ENCODE peak calls at places on chromosomes 2 and 18, in ten cellular contexts. I is cardiac muscle cell; D is left ventricle myocardium inferior; A is transverse colon; J is breast epithelium; Q is vagina; G is A549; F is OCI-LY7; H is CD4-positive, alpha-beta T cell; M is hepatocyte. O is an unnamed sample.

GRCh38 chr2:142306126-142306525 is 175.3 kb upstream of the LRP1B start:
- DNase-seq in I (no peak), D (no peak), A (no peak), J (no peak), Q (no peak), G (no peak), F (no peak), H (no peak), M (no peak), O (no peak)

GRCh38 chr18:58908006-58908405 is 43.3 kb downstream of the ZNF532 start:
- DNase-seq in I (no peak), D (no peak), A (no peak), J (no peak), Q (no peak), G (no peak), F (no peak), H (no peak), M (no peak), O (no peak)

GRCh38 chr2:48601349-48601748 is 16.3 kb upstream of the GTF2A1L start:
- DNase-seq in I (peak), D (no peak), A (peak), J (no peak), Q (no peak), G (no peak), F (peak), H (no peak), M (peak), O (no peak)

GRCh38 chr18:75060185-75060584 is 148.8 kb downstream of the PTGR3 start:
- DNase-seq in I (no peak), D (no peak), A (no peak), J (no peak), Q (no peak), G (no peak), F (no peak), H (no peak), M (no peak), O (no peak)

GRCh38 chr18:13005289-13005688 is 14.1 kb downstream of the CEP192 start:
- DNase-seq in I (no peak), D (no peak), A (no peak), J (no peak), Q (no peak), G (no peak), F (no peak), H (no peak), M (no peak), O (no peak)

GRCh38 chr18:48319796-48320638 is 89.2 kb downstream of the ZBTB7C start:
- DNase-seq in I (no peak), D (no peak), A (peak), J (no peak), Q (no peak), G (no peak), F (no peak), H (no peak), M (peak), O (no peak)

GRCh38 chr2:161992526-161992925 is 81.5 kb downstream of the DPP4 start:
- DNase-seq in I (no peak), D (no peak), A (no peak), J (no peak), Q (no peak), G (no peak), F (no peak), H (peak), M (no peak), O (no peak)

GRCh38 chr2:119196301-119197124 is 27.1 kb upstream of the STEAP3 start:
- DNase-seq in I (no peak), D (no peak), A (no peak), J (no peak), Q (no peak), G (no peak), F (no peak), H (no peak), M (no peak), O (no peak)

DNA sequence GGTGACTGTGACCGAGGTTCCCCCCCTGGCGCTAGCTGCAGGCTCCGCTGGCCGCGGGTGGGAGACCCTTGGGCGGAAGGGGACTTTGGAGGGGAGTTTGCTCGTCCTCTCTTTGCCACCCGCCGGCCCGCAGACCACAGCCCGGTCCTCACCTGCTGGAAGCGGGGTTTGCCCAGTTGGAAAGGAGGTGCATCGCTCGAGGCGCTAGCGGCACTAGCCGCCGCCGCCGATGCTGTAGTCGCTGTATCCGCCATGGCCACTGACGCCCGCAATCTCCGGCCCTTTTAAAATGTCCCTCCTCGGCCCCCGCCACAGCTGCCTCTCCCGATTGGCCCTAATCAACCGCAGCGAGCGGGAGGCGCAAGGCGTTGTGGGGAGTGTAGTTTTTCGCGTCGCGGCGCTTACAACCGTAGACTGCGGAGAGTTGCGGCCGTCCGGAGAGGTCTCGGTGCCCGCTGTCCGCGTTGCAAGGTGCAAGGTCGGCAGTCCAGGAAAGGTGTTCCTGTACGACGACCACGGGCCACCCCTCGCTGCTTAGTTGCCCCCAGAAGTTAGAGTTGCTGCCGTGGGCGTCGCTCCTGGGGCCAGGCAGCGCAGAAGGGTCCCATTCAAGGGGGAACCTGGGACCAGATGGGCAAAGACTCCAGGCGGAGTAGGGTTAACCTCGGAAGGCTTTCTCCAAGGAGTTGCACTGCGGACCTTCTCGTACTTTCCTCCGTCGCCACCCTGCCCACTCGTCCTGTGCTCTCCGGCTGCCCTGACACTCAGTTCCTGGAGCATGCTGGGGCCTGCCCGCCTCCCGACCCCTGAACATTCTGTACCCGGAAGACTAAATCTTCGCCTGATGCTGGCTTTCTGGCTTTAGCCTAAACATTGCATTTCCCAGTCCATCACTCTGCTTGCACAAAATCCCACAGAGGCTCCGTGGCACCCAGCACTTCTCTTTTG is at the start of gene SFXN5:
- DNase-seq in I (peak), D (peak), A (peak), J (peak), Q (peak), G (peak), F (peak), H (peak), M (peak), O (peak)
- H3K27ac ChIP-seq in I (peak), D (peak), A (peak), J (peak), Q (peak), G (peak), F (peak), H (peak), M (peak), O (peak)

DNA sequence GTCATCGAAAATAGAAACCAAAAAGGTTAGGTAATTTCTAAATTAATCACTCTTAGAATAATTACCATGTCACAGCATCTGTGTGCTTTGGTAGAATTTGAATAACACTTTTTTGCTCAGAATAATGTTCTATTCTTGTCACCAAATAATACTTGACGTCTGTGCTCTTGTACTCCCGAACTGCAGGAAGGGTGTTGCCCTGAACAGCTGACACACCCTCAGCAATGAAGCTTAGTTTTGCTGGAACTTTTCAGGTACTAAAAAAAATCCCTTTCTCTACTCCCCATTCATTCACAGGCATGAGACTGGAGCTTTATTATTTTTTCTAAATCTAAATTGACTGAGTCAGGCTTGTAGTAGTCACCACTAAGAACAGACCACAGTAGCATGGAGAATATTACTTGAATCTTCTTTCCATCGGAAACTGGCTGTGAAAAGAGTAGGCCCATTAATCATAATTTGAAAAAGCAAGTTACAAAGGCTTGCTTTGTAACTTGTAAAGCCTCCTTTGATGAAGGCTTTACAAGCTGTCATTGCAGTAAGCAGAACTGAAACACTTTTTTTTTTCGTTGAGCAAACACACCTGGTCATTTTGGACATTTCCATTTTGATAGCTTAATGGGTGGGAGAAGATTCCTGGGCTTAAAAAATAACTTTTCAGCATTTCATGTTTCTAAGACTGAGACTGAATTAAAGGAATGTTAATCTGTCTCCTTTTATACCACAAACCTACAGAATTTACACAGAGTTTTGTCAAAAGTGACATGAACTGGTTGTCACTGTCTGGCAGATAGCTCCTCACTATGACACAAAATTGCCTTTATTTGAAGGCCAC is 70.3 kb upstream of the PELI1 start:
- DNase-seq in I (no peak), D (no peak), A (peak), J (no peak), Q (no peak), G (no peak), F (peak), H (peak), M (no peak), O (no peak)
- H3K27ac ChIP-seq in I (no peak), D (peak), A (peak), J (peak), Q (peak), G (no peak), F (peak), H (peak), M (peak), O (no peak)

DNA sequence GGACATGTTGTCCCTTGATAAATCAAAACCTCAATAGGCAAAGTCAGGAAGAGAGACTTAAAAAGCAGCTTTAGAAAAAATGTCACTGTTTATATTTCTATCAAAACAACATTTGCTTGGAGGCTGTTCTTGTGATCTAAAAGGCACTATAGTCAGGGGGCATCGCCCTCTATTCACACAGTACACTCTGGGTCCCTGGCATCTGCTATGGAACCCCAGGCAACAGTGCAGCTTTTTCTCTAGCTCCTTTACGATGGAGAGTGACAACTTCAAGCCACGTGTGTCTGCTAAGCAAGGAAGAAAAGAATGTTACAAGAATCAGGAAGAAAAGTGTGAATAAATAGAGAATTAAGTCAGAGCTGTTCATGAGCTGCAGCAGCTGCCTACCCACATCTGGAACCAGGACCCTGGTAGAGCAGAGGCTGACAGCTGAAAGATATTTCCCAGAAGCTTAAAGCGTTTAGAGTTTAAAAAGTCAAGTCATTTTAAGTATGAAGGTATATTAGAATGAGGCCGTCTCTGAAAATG is 11.2 kb downstream of the RND3 start:
- DNase-seq in I (no peak), D (no peak), A (no peak), J (no peak), Q (no peak), G (no peak), F (no peak), H (no peak), M (no peak), O (no peak)
- H3K27ac ChIP-seq in I (no peak), D (peak), A (peak), J (peak), Q (peak), G (peak), F (no peak), H (no peak), M (peak), O (peak)

GRCh38 chr2:53442783-53443182 is 324.8 kb upstream of the CHAC2 start:
- DNase-seq in I (peak), D (no peak), A (peak), J (no peak), Q (no peak), G (no peak), F (no peak), H (no peak), M (peak), O (no peak)

GRCh38 chr2:53450885-53451284 is 316.7 kb upstream of the CHAC2 start:
- DNase-seq in I (no peak), D (no peak), A (peak), J (no peak), Q (no peak), G (no peak), F (no peak), H (no peak), M (no peak), O (no peak)

GRCh38 chr2:53448591-53448990 is 319.0 kb upstream of the CHAC2 start:
- DNase-seq in I (no peak), D (no peak), A (no peak), J (no peak), Q (no peak), G (no peak), F (no peak), H (no peak), M (no peak), O (no peak)

DNA sequence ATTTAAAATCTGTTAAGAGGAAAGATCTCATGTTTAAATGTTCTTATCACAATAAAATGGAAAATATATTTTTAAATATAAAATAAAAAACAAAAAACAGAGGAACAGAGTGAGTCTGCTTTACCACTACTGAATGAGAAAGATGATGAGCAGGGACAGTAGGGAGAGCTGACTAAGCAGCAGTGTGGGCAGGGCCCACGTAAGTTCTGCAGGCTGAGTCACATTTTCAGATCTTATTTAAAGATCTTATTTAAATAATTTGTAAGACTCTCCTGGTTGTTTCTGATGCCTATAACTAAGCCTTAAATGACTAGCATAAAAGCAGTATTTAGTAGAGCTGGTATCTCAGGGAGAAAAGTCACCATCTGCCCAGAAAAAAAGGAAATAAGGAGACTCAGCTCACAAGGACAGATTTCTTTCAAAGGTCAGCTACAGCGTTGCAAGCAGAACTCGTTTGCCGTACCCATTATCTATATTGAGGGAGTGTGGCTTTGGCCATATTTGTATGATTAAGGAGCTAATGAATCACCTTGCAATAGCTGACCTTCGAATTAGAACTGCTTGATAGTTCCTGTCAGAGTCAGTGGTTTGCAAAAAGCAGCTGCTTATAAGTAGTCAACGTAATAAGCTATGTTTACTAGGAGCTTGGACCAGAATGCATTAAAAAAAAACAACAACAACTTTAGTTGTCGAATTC is 322.1 kb upstream of the CHAC2 start:
- DNase-seq in I (no peak), D (no peak), A (no peak), J (no peak), Q (no peak), G (no peak), F (no peak), H (no peak), M (peak), O (no peak)
- H3K27ac ChIP-seq in I (no peak), D (no peak), A (no peak), J (no peak), Q (no peak), G (no peak), F (no peak), H (no peak), M (no peak), O (no peak)

GRCh38 chr2:207157727-207158126 is 8.0 kb downstream of the KLF7 start:
- DNase-seq in I (no peak), D (no peak), A (no peak), J (no peak), Q (no peak), G (no peak), F (no peak), H (no peak), M (no peak), O (no peak)
- H3K27ac ChIP-seq in I (no peak), D (peak), A (peak), J (no peak), Q (peak), G (no peak), F (no peak), H (no peak), M (no peak), O (peak)

DNA sequence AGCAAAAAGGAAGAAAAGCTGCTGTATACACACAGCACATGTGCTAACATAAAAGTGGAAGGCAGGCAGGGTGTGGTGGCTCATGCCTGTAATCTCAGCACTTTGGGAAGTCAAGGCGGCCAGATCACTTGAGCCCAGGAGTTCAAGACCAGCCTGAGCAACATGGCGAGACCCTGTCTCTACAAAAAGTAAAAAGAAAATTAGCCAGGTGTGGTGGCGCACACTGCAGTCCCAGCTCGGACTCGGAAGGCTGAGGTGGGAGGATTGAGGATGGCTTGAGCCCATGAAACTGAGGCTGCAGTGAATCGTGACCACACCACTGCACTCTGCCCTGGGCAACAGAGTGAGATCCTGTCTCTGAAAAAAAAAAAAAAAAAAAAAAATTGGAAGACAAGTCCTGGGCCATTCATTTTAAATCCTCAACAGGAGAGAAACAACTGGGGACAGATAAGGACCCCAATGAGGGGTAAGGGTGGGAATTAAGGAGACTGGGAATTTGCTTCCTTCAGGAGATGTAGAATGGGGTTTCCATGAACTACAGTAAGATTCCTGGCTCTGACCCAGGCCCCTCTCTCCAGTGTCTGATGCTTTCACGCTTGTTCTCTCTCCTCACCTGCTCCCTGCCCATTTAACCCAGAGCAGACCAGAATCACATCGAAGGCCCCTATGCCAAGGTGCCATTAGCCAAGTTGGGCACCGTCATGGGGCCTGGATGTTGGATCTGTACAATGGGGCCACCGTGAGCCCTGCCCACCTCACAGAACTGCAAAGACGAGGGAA is 29.6 kb downstream of the TNS1 start:
- DNase-seq in I (no peak), D (no peak), A (no peak), J (no peak), Q (no peak), G (no peak), F (no peak), H (no peak), M (no peak), O (no peak)
- H3K27ac ChIP-seq in I (no peak), D (peak), A (peak), J (peak), Q (peak), G (no peak), F (no peak), H (no peak), M (no peak), O (peak)

DNA sequence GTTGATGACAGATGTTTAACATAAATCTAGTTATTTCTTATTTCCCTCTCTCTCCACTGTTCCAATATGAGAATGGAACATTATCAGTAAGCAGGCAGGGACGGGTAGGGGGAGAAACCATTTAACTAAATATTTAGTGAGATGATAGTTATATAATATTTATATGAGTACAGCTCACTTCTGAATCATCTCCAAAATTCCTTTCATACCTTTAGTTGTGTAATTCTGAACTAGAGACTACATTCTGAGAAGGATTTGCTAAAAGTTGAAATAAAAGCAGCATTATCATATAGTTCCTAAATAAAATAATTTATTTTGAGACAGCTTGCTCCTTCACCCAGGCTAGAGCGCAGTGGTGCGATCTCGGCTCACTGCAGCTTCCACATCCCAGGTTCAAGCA is 41.4 kb downstream of the B4GALT6 start:
- DNase-seq in I (no peak), D (no peak), A (no peak), J (no peak), Q (no peak), G (no peak), F (no peak), H (no peak), M (no peak), O (no peak)
- H3K27ac ChIP-seq in I (no peak), D (no peak), A (no peak), J (no peak), Q (no peak), G (no peak), F (no peak), H (no peak), M (no peak), O (no peak)

DNA sequence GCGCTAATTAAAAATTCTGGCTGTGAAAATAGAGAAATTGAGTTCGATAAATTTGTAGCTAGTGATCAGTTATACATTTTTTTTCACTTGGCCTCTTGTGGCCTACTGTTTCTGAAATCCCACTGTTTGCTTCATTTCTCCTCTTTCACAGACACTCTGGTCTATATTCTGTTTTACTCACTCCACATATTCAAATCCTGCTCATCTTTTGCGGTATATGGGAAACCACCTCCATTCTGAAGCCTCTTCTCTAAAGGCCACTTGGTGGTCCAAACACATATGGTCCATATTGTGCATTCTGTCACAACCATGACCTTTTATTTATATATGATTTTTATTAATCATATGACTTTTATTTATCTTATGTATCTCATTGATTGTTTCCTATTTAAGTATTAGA is 67.0 kb downstream of the MYO1B start:
- DNase-seq in I (no peak), D (no peak), A (no peak), J (no peak), Q (no peak), G (no peak), F (no peak), H (no peak), M (no peak), O (no peak)
- H3K27ac ChIP-seq in I (no peak), D (no peak), A (peak), J (no peak), Q (no peak), G (peak), F (no peak), H (no peak), M (peak), O (peak)

GRCh38 chr2:66539452-66539851 is 104.5 kb downstream of the MEIS1 start:
- DNase-seq in I (no peak), D (no peak), A (no peak), J (no peak), Q (no peak), G (no peak), F (no peak), H (no peak), M (no peak), O (no peak)
- H3K27ac ChIP-seq in I (peak), D (no peak), A (peak), J (no peak), Q (no peak), G (no peak), F (no peak), H (no peak), M (no peak), O (no peak)

O was measured in stomach.